ENCODE peak calls at places on chromosomes 7 and 10, in four cellular contexts. Q is HepG2, S is K562, R is H1. F is an unnamed sample.

GRCh38 chr10:75281980-75282379 is 46.2 kb upstream of the COMTD1 start:
- DNase-seq in S (no peak), R (no peak), Q (peak), F (no peak)

GRCh38 chr7:43872401-43873165 is 3.3 kb upstream of the MRPS24 start:
- DNase-seq in S (peak), R (peak), Q (no peak), F (no peak)

GRCh38 chr10:1022413-1022812 is 3.2 kb downstream of the IDI2 start:
- DNase-seq in Q (no peak), S (no peak), R (no peak), F (no peak)

GRCh38 chr10:97547889-97548485 is 24.6 kb upstream of the ANKRD2 start:
- DNase-seq in S (no peak), Q (no peak), R (no peak), F (no peak)

GRCh38 chr7:112938895-112939588 is 147.6 kb downstream of the GPR85 start:
- DNase-seq in S (peak), R (peak), Q (peak), F (peak)

GRCh38 chr7:17234398-17235021 is 63.9 kb upstream of the AHR start:
- DNase-seq in R (no peak), Q (peak), S (peak), F (peak)

GRCh38 chr10:8568401-8568800 is 513.9 kb downstream of the GATA3 start:
- DNase-seq in S (no peak), R (no peak), Q (no peak), F (no peak)

GRCh38 chr10:102492983-102493382 is 9.5 kb downstream of the ACTR1A start:
- DNase-seq in S (no peak), Q (no peak), R (no peak), F (no peak)

GRCh38 chr10:73653701-73654100 is 2.1 kb downstream of the SYNPO2L start:
- DNase-seq in S (peak), Q (peak), R (no peak), F (peak)

GRCh38 chr7:140350056-140350455 is 48.3 kb downstream of the SLC37A3 start:
- DNase-seq in Q (no peak), R (no peak), S (no peak), F (no peak)

GRCh38 chr10:1094112-1095057 is 38.2 kb downstream of the WDR37 start:
- DNase-seq in S (no peak), Q (no peak), R (no peak), F (no peak)

GRCh38 chr7:79647711-79648110 is 194.2 kb upstream of the MAGI2 start:
- DNase-seq in R (no peak), Q (no peak), S (no peak), F (no peak)

GRCh38 chr10:25455980-25456567 is 281.3 kb downstream of the GPR158 start:
- DNase-seq in R (no peak), Q (no peak), S (no peak), F (no peak)

GRCh38 chr10:116169782-116170181 is 103.2 kb downstream of the GFRA1 start:
- DNase-seq in S (no peak), Q (no peak), R (no peak), F (no peak)

GRCh38 chr10:116168745-116169144 is 104.3 kb downstream of the GFRA1 start:
- DNase-seq in S (no peak), Q (no peak), R (no peak), F (no peak)

GRCh38 chr10:116168329-116168728 is 104.7 kb downstream of the GFRA1 start:
- DNase-seq in R (no peak), S (no peak), Q (no peak), F (no peak)

GRCh38 chr10:116170815-116171250 is 102.2 kb downstream of the GFRA1 start:
- DNase-seq in S (no peak), R (no peak), Q (no peak), F (no peak)
- TF ChIP-seq MAX in S (no peak), R (no peak), Q (no peak), F (no peak)

GRCh38 chr7:127809285-127809702 is 157.3 kb downstream of the SND1 start:
- DNase-seq in Q (no peak), R (no peak), S (no peak), F (no peak)
- TF ChIP-seq PHF8 in Q (no peak), R (no peak), S (no peak), F (no peak)

GRCh38 chr7:36391436-36392198 is 2.0 kb downstream of the ANLN start:
- DNase-seq in S (no peak), R (no peak), Q (no peak), F (peak)
- TF ChIP-seq MAX in S (no peak), R (no peak), Q (no peak), F (no peak)

GRCh38 chr10:49079072-49079471 is 36.2 kb downstream of the VSTM4 start:
- DNase-seq in S (no peak), R (no peak), Q (no peak), F (no peak)

GRCh38 chr10:49079499-49079898 is 35.8 kb downstream of the VSTM4 start:
- DNase-seq in S (no peak), Q (no peak), R (no peak), F (no peak)

GRCh38 chr10:49080965-49081364 is 34.4 kb downstream of the VSTM4 start:
- DNase-seq in S (no peak), Q (no peak), R (no peak), F (no peak)

GRCh38 chr10:49081532-49082275 is 33.6 kb downstream of the VSTM4 start:
- DNase-seq in Q (peak), R (peak), S (no peak), F (no peak)

DNA sequence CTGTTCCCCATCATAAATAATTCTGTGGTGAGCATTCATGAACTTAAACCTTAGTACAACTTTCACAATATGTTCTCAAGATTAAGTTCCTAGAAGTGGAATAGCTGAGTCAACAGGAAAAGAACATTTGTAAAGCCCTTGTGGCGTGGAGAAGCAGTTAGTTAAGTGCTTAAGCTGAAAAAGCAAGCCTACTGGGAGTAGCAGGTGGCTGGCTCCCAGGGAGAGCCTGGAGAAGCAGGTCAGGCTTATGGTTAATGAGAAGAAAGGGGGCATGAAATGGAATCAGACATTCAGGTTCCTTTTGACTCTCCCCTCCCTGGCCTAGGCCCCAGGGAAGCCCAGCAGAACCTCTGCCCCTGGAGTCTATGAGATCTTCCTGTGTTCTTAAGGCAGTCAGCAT is 35.3 kb downstream of the VSTM4 start:
- DNase-seq in S (no peak), Q (no peak), R (no peak), F (no peak)
- TF ChIP-seq PHF8 in S (no peak), Q (no peak), R (no peak), F (no peak)

GRCh38 chr7:151664268-151664667 is 144.6 kb upstream of the RHEB start:
- DNase-seq in Q (no peak), S (no peak), R (no peak), F (no peak)
- TF ChIP-seq MAX in Q (no peak), S (no peak), R (no peak), F (no peak)

GRCh38 chr10:132869621-132870020 is 72.7 kb downstream of the CFAP46 start:
- DNase-seq in R (no peak), Q (no peak), S (no peak), F (no peak)
- TF ChIP-seq PHF8 in R (no peak), Q (no peak), S (no peak), F (no peak)

GRCh38 chr7:3884543-3884942 is 583.5 kb downstream of the SDK1 start:
- DNase-seq in Q (no peak), S (no peak), R (no peak), F (no peak)
- TF ChIP-seq MAX in Q (no peak), S (no peak), R (no peak), F (no peak)